ENCODE peak calls at places on chromosome 21, in ten cellular contexts. Z is sigmoid colon, P is psoas muscle, M is COR-L47, Q is NCI-H1092 treated with DMSO at 0.1 percent for 48 hours, X is amygdala, D is T47D, R is fibroblast of mammary gland, L is mesenchymal stem cell, F is T-helper 1 cell. B is an unnamed sample.

GRCh38 chr21:40512590-40512989 is 334.4 kb downstream of the DSCAM start:
- DNase-seq in Z (no peak), P (no peak), M (no peak), Q (no peak), X (no peak), D (peak; percentile 15), R (no peak), L (no peak), F (no peak), B (no peak)

GRCh38 chr21:16794944-16795343 is 717.9 kb upstream of the CXADR start:
- DNase-seq in Z (no peak), P (peak; percentile 26), M (no peak), Q (no peak), X (no peak), D (no peak), R (peak; percentile 96), L (peak; percentile 81), F (no peak), B (no peak)

GRCh38 chr21:45200596-45201296 is 86.9 kb downstream of the POFUT2 start:
- DNase-seq in Z (no peak), P (no peak), M (peak; percentile 21), Q (peak; percentile 45), X (no peak), D (no peak), R (no peak), L (no peak), F (no peak), B (no peak)

GRCh38 chr21:34845521-34846213 is 176.9 kb downstream of the CLIC6 start:
- DNase-seq in Z (no peak), P (no peak), M (no peak), Q (no peak), X (no peak), D (peak; percentile 96), R (peak; percentile 88), L (peak; percentile 36), F (no peak), B (no peak)

GRCh38 chr21:40351006-40351405 is 483.8 kb downstream of the PCP4 start:
- DNase-seq in Z (no peak), P (no peak), M (no peak), Q (no peak), X (no peak), D (peak; percentile 90), R (no peak), L (no peak), F (no peak), B (no peak)

GRCh38 chr21:35179990-35180557 is 131.0 kb upstream of the RUNX1 start:
- DNase-seq in Z (no peak), P (no peak), M (no peak), Q (no peak), X (no peak), D (no peak), R (peak; percentile 85), L (peak; percentile 57), F (no peak), B (no peak)

GRCh38 chr21:14383596-14384210 is 757 bp upstream of the HSPA13 start:
- DNase-seq in Z (no peak), P (no peak), M (no peak), Q (peak; percentile 58), X (no peak), D (no peak), R (peak; percentile 47), L (no peak), F (no peak), B (no peak)

GRCh38 chr21:44793269-44794030 is 8.2 kb downstream of the UBE2G2 start:
- DNase-seq in Z (no peak), P (peak; percentile 42), M (peak; percentile 68), Q (peak; percentile 53), X (peak; percentile 37), D (peak; percentile 73), R (peak; percentile 66), L (peak; percentile 74), F (peak; percentile 46), B (peak; percentile 38)

GRCh38 chr21:32257952-32258785 is 20.7 kb downstream of the MIS18A start:
- DNase-seq in Z (peak; percentile 82), P (peak; percentile 60), M (peak; percentile 81), Q (peak; percentile 79), X (peak; percentile 75), D (peak; percentile 90), R (peak; percentile 83), L (peak; percentile 86), F (no peak), B (no peak)

GRCh38 chr21:35377505-35378090 is 328.5 kb upstream of the RUNX1 start:
- DNase-seq in Z (no peak), P (no peak), M (no peak), Q (no peak), X (no peak), D (no peak), R (no peak), L (no peak), F (no peak), B (no peak)

GRCh38 chr21:34883501-34884271 is 165.4 kb downstream of the RUNX1 start:
- DNase-seq in Z (no peak), P (no peak), M (no peak), Q (no peak), X (no peak), D (no peak), R (no peak), L (no peak), F (no peak), B (no peak)

GRCh38 chr21:39452207-39452964 is 616 bp downstream of the SH3BGR start:
- DNase-seq in Z (no peak), P (no peak), M (no peak), Q (no peak), X (peak; percentile 25), D (peak; percentile 48), R (peak; percentile 48), L (peak; percentile 74), F (no peak), B (no peak)

GRCh38 chr21:41634211-41634694 is 126.3 kb upstream of the TMPRSS2 start:
- DNase-seq in Z (no peak), P (no peak), M (no peak), Q (no peak), X (no peak), D (peak; percentile 70), R (no peak), L (no peak), F (no peak), B (no peak)

GRCh38 chr21:17789085-17789484 is 30.1 kb downstream of the C21orf91 start:
- DNase-seq in Z (no peak), P (no peak), M (no peak), Q (no peak), X (no peak), D (no peak), R (no peak), L (no peak), F (no peak), B (no peak)

GRCh38 chr21:32861871-32862270 is 90.3 kb upstream of the PAXBP1 start:
- DNase-seq in Z (no peak), P (no peak), M (no peak), Q (no peak), X (no peak), D (no peak), R (peak; percentile 78), L (no peak), F (no peak), B (no peak)

GRCh38 chr21:45151484-45152115 is 77.2 kb downstream of the ADARB1 start:
- DNase-seq in Z (peak; percentile 50), P (no peak), M (no peak), Q (no peak), X (no peak), D (no peak), R (no peak), L (no peak), F (no peak), B (no peak)

GRCh38 chr21:46196733-46197132 is 12.5 kb upstream of the SPATC1L start:
- DNase-seq in Z (peak; percentile 47), P (no peak), M (no peak), Q (no peak), X (no peak), D (no peak), R (no peak), L (no peak), F (no peak), B (no peak)

GRCh38 chr21:21200103-21200938 is 202.1 kb downstream of the NCAM2 start:
- DNase-seq in Z (peak; percentile 83), P (peak; percentile 44), M (no peak), Q (no peak), X (no peak), D (peak; percentile 88), R (peak; percentile 99), L (peak; percentile 96), F (no peak), B (no peak)

GRCh38 chr21:26140185-26140584 is 30.4 kb downstream of the APP start:
- DNase-seq in Z (peak; percentile 75), P (peak; percentile 31), M (peak; percentile 19), Q (no peak), X (no peak), D (peak; percentile 91), R (peak; percentile 99), L (peak; percentile 99), F (no peak), B (no peak)

GRCh38 chr21:14120091-14120734 is 90.5 kb downstream of the LIPI start:
- DNase-seq in Z (no peak), P (no peak), M (peak; percentile 31), Q (peak; percentile 26), X (peak; percentile 3), D (peak; percentile 74), R (peak; percentile 36), L (peak; percentile 10), F (no peak), B (no peak)

GRCh38 chr21:37459575-37459974 is 93.0 kb downstream of the DYRK1A start:
- DNase-seq in Z (no peak), P (no peak), M (no peak), Q (no peak), X (no peak), D (no peak), R (peak; percentile 69), L (peak; percentile 60), F (no peak), B (no peak)

GRCh38 chr21:43937898-43938309 is 72.9 kb downstream of the AGPAT3 start:
- DNase-seq in Z (no peak), P (peak; percentile 4), M (no peak), Q (no peak), X (no peak), D (no peak), R (no peak), L (no peak), F (no peak), B (no peak)

GRCh38 chr21:28742527-28742926 is 250.2 kb downstream of the LTN1 start:
- DNase-seq in Z (no peak), P (no peak), M (no peak), Q (no peak), X (no peak), D (peak; percentile 33), R (peak; percentile 74), L (peak; percentile 11), F (no peak), B (no peak)

GRCh38 chr21:44085491-44086321 is 21.5 kb upstream of the PWP2 start:
- DNase-seq in Z (no peak), P (no peak), M (no peak), Q (no peak), X (peak; percentile 85), D (no peak), R (no peak), L (no peak), F (no peak), B (no peak)

GRCh38 chr21:25512095-25513086 is 94.9 kb downstream of the MRPL39 start:
- DNase-seq in Z (no peak), P (no peak), M (no peak), Q (no peak), X (no peak), D (no peak), R (no peak), L (no peak), F (no peak), B (no peak)

GRCh38 chr21:42556960-42557359 is 43.3 kb downstream of the SLC37A1 start:
- DNase-seq in Z (peak; percentile 38), P (no peak), M (no peak), Q (no peak), X (no peak), D (no peak), R (no peak), L (no peak), F (no peak), B (no peak)

GRCh38 chr21:29939859-29940245 is at the start of gene GRIK1:
- DNase-seq in Z (no peak), P (no peak), M (no peak), Q (no peak), X (no peak), D (peak; percentile 39), R (peak; percentile 2), L (no peak), F (no peak), B (no peak)

GRCh38 chr21:31873696-31874599 is 1.1 kb downstream of the HUNK start:
- DNase-seq in Z (peak; percentile 72), P (peak; percentile 66), M (peak; percentile 36), Q (peak; percentile 38), X (no peak), D (peak; percentile 60), R (no peak), L (peak; percentile 28), F (peak; percentile 6), B (no peak)

B was measured in effector CD4-positive, alpha-beta T cell.